ENCODE peak calls at places on chromosome 2, in five cellular contexts. Q is cardiac muscle cell, P is esophagus squamous epithelium, J is lower lobe of right lung, Y is stomach. H is an unnamed sample.

GRCh38 chr2:23480991-23481797 is 96.2 kb downstream of the KLHL29 start:
- DNase-seq in Q (peak; percentile 83), P (no peak), Y (no peak), J (no peak), H (peak; percentile 57)

GRCh38 chr2:25176138-25176537 is 7.8 kb upstream of the POMC start:
- DNase-seq in P (no peak), J (no peak), Y (no peak), Q (no peak), H (no peak)

GRCh38 chr2:24011278-24012104 is 1.6 kb downstream of the MFSD2B start:
- DNase-seq in Y (no peak), J (no peak), Q (no peak), P (no peak), H (no peak)

GRCh38 chr2:228522977-228523376 is 341.5 kb upstream of the SPHKAP start:
- DNase-seq in Q (no peak), J (no peak), Y (no peak), P (no peak), H (no peak)

GRCh38 chr2:111694690-111695089 is 189.3 kb downstream of the ANAPC1 start:
- DNase-seq in Y (no peak), J (no peak), Q (peak; percentile 98), P (no peak), H (no peak)

GRCh38 chr2:66929632-66930385 is 467.3 kb upstream of the ETAA1 start:
- DNase-seq in P (no peak), J (peak; percentile 79), Y (peak; percentile 65), Q (peak; percentile 87), H (no peak)

GRCh38 chr2:230564805-230565779 is 147.6 kb upstream of the CAB39 start:
- DNase-seq in P (no peak), Q (peak; percentile 61), J (no peak), Y (no peak), H (no peak)

GRCh38 chr2:74010087-74010541 is 25.4 kb downstream of the TET3 start:
- DNase-seq in Y (peak; percentile 81), J (peak; percentile 80), Q (peak; percentile 72), P (no peak), H (no peak)

GRCh38 chr2:206858972-206859739 is 80.2 kb upstream of the CPO start:
- DNase-seq in P (no peak), Q (no peak), J (no peak), Y (no peak), H (no peak)

GRCh38 chr2:197360744-197361156 is 50.2 kb upstream of the ANKRD44 start:
- DNase-seq in Q (no peak), P (no peak), J (no peak), Y (no peak), H (no peak)

GRCh38 chr2:180980943-180981898 is 816 bp downstream of the UBE2E3 start:
- DNase-seq in Y (peak; percentile 33), J (peak; percentile 48), P (no peak), Q (peak; percentile 44), H (no peak)

DNA sequence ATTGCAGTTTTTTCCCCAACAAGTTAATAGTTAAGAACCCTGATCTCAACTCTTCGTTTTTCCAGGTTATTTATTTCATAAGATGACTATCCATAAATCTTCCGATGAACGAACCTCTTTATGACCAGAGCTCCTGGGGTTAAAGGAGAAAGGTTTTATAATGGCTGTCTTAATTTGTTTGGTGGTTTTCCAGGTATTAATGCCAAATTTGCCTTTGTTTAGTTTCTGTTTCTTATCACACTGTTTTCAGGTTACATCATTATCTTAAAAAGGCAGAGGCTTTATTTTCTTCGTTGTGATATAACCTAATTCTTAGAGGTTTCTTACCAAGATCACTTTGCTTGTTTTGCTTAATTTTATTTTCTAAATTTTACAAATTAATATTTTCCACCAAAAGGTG is 10.1 kb downstream of the ZNF638 start:
- DNase-seq in J (no peak), Y (no peak), P (no peak), Q (no peak), H (no peak)
- H3K27ac ChIP-seq in J (no peak overlapping the region), Y (no peak overlapping the region), P (no peak overlapping the region), Q (no peak overlapping the region), H (no peak overlapping the region)

GRCh38 chr2:20879221-20879620 is 56.3 kb upstream of the LDAH start:
- DNase-seq in Q (no peak), Y (no peak), J (no peak), P (no peak), H (no peak)
- H3K4me3 ChIP-seq in Q (no peak overlapping the region), Y (no peak overlapping the region), J (no peak overlapping the region), P (no peak overlapping the region), H (no peak overlapping the region)

GRCh38 chr2:108619916-108620620 is 85.8 kb downstream of the LIMS1 start:
- DNase-seq in Y (no peak), Q (no peak), P (no peak), J (no peak), H (no peak)
- H3K4me1 ChIP-seq in Y (peaks cover 90% of the 10 kb centered on the region), Q (peaks cover 36% of the 10 kb centered on the region), P (peaks cover 40% of the 10 kb centered on the region), J (peaks cover 92% of the 10 kb centered on the region), H (no peaks in the 10 kb centered on the region)

DNA sequence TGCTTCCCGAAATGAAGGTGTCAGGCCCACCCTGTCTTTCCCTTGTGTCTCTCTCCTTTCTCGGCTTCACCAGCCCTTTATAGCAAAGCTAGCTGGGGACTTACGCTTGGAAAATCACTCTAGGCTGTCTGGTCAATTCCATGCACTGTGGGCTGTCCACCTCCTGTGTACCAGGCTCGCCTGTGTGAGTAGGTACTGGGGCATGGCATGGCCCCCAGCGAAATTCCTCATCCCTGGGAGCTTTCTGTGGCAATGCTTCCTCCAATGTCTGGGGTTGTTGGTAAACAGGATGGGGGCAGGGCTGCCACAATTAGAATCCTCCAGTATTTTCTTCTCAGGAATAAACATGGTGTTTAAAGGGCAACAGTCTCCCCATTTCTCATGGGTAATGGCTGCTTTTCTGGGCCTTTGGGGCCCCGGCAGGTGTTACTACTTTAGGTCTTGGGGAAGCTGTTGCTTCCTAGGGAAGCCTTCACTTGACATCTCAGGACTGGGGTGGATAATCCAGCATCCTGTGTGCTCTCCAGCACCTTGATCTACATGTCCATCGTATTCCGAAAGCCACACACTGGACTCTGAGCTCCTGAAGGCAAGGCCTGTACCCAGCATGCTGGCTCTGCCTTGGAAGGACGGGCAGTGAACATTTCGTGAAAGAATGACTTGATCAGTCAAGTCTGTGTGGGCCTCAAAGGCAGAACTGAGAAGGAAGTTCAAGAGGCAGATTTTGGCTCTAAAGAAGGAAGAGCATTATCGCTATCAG is 21.1 kb downstream of the RHOB start:
- DNase-seq in J (no peak), Q (no peak), P (no peak), Y (peak; percentile 24), H (no peak)
- H3K27ac ChIP-seq in J (no peak overlapping the region), Q (no peak overlapping the region), P (peak overlapping the region; percentile 69), Y (peak overlapping the region; percentile 54), H (no peak overlapping the region)

DNA sequence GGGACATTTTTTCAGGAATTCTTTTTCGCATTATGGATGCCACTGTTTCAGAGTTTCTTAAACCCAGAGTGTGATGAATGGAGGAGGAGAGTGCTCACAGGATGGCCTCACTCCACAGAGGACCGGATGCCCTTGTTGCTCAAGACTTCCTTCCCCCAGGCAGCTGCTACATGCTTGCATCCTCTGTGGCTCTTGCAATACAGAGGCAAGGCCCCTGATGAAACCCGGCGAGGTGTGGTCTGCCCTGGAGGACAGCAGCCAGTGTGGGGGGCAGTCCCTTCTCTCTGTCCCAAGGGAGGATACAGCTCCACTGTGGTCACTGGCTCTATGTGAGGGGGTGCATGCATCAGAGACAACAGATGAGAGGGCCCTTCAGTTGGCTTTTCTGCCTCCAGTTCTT is 109.6 kb downstream of the SH3RF3 start:
- DNase-seq in Y (peak; percentile 58), J (peak; percentile 89), Q (peak; percentile 97), P (peak; percentile 13), H (no peak)
- H3K4me3 ChIP-seq in Y (no peak overlapping the region), J (no peak overlapping the region), Q (no peak overlapping the region), P (no peak overlapping the region), H (no peak overlapping the region)

GRCh38 chr2:101736233-101736632 is 38.7 kb downstream of the MAP4K4 start:
- DNase-seq in J (no peak), Y (no peak), P (no peak), Q (no peak), H (no peak)

GRCh38 chr2:101736861-101737291 is 39.4 kb downstream of the MAP4K4 start:
- DNase-seq in Q (peak; percentile 83), P (no peak), Y (no peak), J (no peak), H (no peak)

GRCh38 chr2:101734511-101735165 is 37.1 kb downstream of the MAP4K4 start:
- DNase-seq in Q (no peak), Y (no peak), J (no peak), P (no peak), H (no peak)

GRCh38 chr2:101733257-101733993 is 35.9 kb downstream of the MAP4K4 start:
- DNase-seq in P (no peak), J (no peak), Y (no peak), Q (no peak), H (no peak)

GRCh38 chr2:101735166-101735533 is 37.6 kb downstream of the MAP4K4 start:
- DNase-seq in Y (no peak), J (no peak), Q (no peak), P (no peak), H (no peak)
- H3K4me1 ChIP-seq in Y (peaks cover 80% of the 10 kb centered on the region), J (peaks cover 62% of the 10 kb centered on the region), Q (peaks cover 41% of the 10 kb centered on the region), P (peaks cover 6% of the 10 kb centered on the region), H (peaks cover 2% of the 10 kb centered on the region)

H was measured in iPS DF 6.9.